ENCODE peak calls at places on chromosomes 5 and 9, in nine cellular contexts. One of them, this sample, is unnamed.

GRCh38 chr5:178965465-178966055 is 24.6 kb downstream of the ZNF454 start:
- DNase-seq in aorta: no peak
- DNase-seq in lower lobe of right lung: no peak
- DNase-seq in PC-3: no peak
- DNase-seq in right atrium auricular region: no peak
- DNase-seq in cardiac muscle cell: no peak
- DNase-seq in left lung: no peak
- DNase-seq in neural progenitor cell: no peak
- DNase-seq in neuronal stem cell: no peak
- DNase-seq in this sample: no peak

GRCh38 chr9:95506438-95506691 is 10.4 kb downstream of the PTCH1 start:
- DNase-seq in lower lobe of right lung: no peak
- DNase-seq in cardiac muscle cell: peak; percentile 63
- DNase-seq in PC-3: peak; percentile 21
- DNase-seq in right atrium auricular region: no peak
- DNase-seq in aorta: peak; percentile 85
- DNase-seq in left lung: peak; percentile 78
- DNase-seq in neural progenitor cell: no peak
- DNase-seq in neuronal stem cell: no peak
- DNase-seq in this sample: peak; percentile 30

GRCh38 chr5:172774561-172775271 is 3.7 kb upstream of the DUSP1 start:
- DNase-seq in neural progenitor cell: no peak
- DNase-seq in aorta: no peak
- DNase-seq in cardiac muscle cell: no peak
- DNase-seq in lower lobe of right lung: no peak
- DNase-seq in PC-3: no peak
- DNase-seq in right atrium auricular region: no peak
- DNase-seq in neuronal stem cell: no peak
- DNase-seq in left lung: no peak
- DNase-seq in this sample: no peak

GRCh38 chr5:181028032-181028819 is 11.8 kb upstream of the BTNL9 start:
- DNase-seq in neural progenitor cell: peak; percentile 38
- DNase-seq in right atrium auricular region: no peak
- DNase-seq in lower lobe of right lung: no peak
- DNase-seq in aorta: no peak
- DNase-seq in cardiac muscle cell: no peak
- DNase-seq in left lung: peak; percentile 45
- DNase-seq in PC-3: no peak
- DNase-seq in neuronal stem cell: no peak
- DNase-seq in this sample: peak; percentile 34

GRCh38 chr5:131976414-131977211 is 31.1 kb upstream of the MEIKIN start:
- DNase-seq in neuronal stem cell: no peak
- DNase-seq in left lung: no peak
- DNase-seq in cardiac muscle cell: no peak
- DNase-seq in PC-3: no peak
- DNase-seq in aorta: no peak
- DNase-seq in neural progenitor cell: no peak
- DNase-seq in lower lobe of right lung: no peak
- DNase-seq in right atrium auricular region: no peak
- DNase-seq in this sample: no peak

GRCh38 chr9:4099961-4100360 is 199.9 kb downstream of the GLIS3 start:
- DNase-seq in lower lobe of right lung: no peak
- DNase-seq in aorta: no peak
- DNase-seq in neural progenitor cell: no peak
- DNase-seq in left lung: no peak
- DNase-seq in neuronal stem cell: no peak
- DNase-seq in cardiac muscle cell: peak; percentile 71
- DNase-seq in PC-3: no peak
- DNase-seq in right atrium auricular region: no peak
- DNase-seq in this sample: no peak

GRCh38 chr9:96651626-96652025 is 3.5 kb downstream of the PRXL2C start:
- DNase-seq in right atrium auricular region: no peak
- DNase-seq in cardiac muscle cell: peak; percentile 48
- DNase-seq in lower lobe of right lung: no peak
- DNase-seq in neuronal stem cell: no peak
- DNase-seq in PC-3: peak; percentile 61
- DNase-seq in neural progenitor cell: no peak
- DNase-seq in left lung: no peak
- DNase-seq in aorta: no peak
- DNase-seq in this sample: no peak

GRCh38 chr5:68229416-68229815 is 13.9 kb downstream of the PIK3R1 start:
- DNase-seq in aorta: no peak
- DNase-seq in neural progenitor cell: no peak
- DNase-seq in neuronal stem cell: no peak
- DNase-seq in lower lobe of right lung: no peak
- DNase-seq in PC-3: no peak
- DNase-seq in cardiac muscle cell: no peak
- DNase-seq in right atrium auricular region: no peak
- DNase-seq in left lung: no peak
- DNase-seq in this sample: no peak

GRCh38 chr5:166166071-166166470 is 2125.4 kb upstream of the WWC1 start:
- DNase-seq in aorta: no peak
- DNase-seq in neuronal stem cell: peak; percentile 48
- DNase-seq in PC-3: no peak
- DNase-seq in lower lobe of right lung: no peak
- DNase-seq in cardiac muscle cell: no peak
- DNase-seq in right atrium auricular region: no peak
- DNase-seq in neural progenitor cell: peak; percentile 82
- DNase-seq in left lung: no peak
- DNase-seq in this sample: no peak

DNA sequence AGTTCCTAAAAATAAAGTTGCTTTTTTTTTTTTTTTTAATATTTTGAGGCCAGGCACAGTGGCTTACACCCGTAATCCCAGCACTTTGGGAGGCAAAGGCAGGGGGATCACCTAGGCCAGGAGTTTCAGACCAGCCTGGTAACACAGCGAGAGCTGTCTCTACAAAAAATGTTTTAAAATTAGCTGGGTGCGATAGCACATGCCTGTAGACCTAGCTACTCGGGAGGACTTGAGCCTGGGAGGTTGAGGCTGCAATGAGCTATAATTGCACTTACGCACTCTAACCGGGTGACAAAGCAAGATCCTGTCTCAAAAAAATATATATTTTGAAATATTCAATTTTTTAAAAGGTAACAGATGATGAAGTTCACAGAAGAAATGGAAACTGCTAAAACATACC is 22.9 kb downstream of the GOLPH3 start:
- DNase-seq in cardiac muscle cell: no peak
- DNase-seq in PC-3: no peak
- DNase-seq in lower lobe of right lung: no peak
- DNase-seq in neuronal stem cell: no peak
- DNase-seq in aorta: no peak
- DNase-seq in neural progenitor cell: no peak
- DNase-seq in left lung: no peak
- DNase-seq in right atrium auricular region: no peak
- DNase-seq in this sample: no peak
- H3K4me1 ChIP-seq in cardiac muscle cell: peaks cover 31% of the 10 kb centered on the region
- H3K4me1 ChIP-seq in PC-3: no peaks in the 10 kb centered on the region
- H3K4me1 ChIP-seq in lower lobe of right lung: peaks cover 78% of the 10 kb centered on the region
- H3K4me1 ChIP-seq in neuronal stem cell: no peaks in the 10 kb centered on the region
- H3K4me1 ChIP-seq in aorta: peaks cover 2% of the 10 kb centered on the region
- H3K4me1 ChIP-seq in neural progenitor cell: no peaks in the 10 kb centered on the region
- H3K4me1 ChIP-seq in left lung: peaks cover 7% of the 10 kb centered on the region
- H3K4me1 ChIP-seq in right atrium auricular region: no peaks in the 10 kb centered on the region
- H3K4me1 ChIP-seq in this sample: peaks cover 81% of the 10 kb centered on the region

GRCh38 chr9:129885670-129886106 is 50.4 kb downstream of the USP20 start:
- DNase-seq in neural progenitor cell: peak; percentile 92
- DNase-seq in aorta: peak; percentile 99
- DNase-seq in right atrium auricular region: peak; percentile 95
- DNase-seq in PC-3: peak; percentile 91
- DNase-seq in lower lobe of right lung: peak; percentile 96
- DNase-seq in cardiac muscle cell: peak; percentile 96
- DNase-seq in neuronal stem cell: peak; percentile 77
- DNase-seq in left lung: peak; percentile 100
- DNase-seq in this sample: peak; percentile 94

GRCh38 chr9:129888085-129888808 is 53.0 kb downstream of the USP20 start:
- DNase-seq in cardiac muscle cell: no peak
- DNase-seq in right atrium auricular region: no peak
- DNase-seq in neural progenitor cell: no peak
- DNase-seq in aorta: no peak
- DNase-seq in lower lobe of right lung: peak; percentile 82
- DNase-seq in left lung: peak; percentile 92
- DNase-seq in PC-3: no peak
- DNase-seq in neuronal stem cell: no peak
- DNase-seq in this sample: peak; percentile 27

GRCh38 chr9:129888809-129889460 is 53.7 kb downstream of the USP20 start:
- DNase-seq in neuronal stem cell: no peak
- DNase-seq in lower lobe of right lung: no peak
- DNase-seq in left lung: no peak
- DNase-seq in aorta: no peak
- DNase-seq in neural progenitor cell: no peak
- DNase-seq in cardiac muscle cell: no peak
- DNase-seq in PC-3: no peak
- DNase-seq in right atrium auricular region: no peak
- DNase-seq in this sample: no peak

GRCh38 chr9:129886226-129887174 is 51.2 kb downstream of the USP20 start:
- DNase-seq in left lung: no peak
- DNase-seq in PC-3: no peak
- DNase-seq in neural progenitor cell: no peak
- DNase-seq in lower lobe of right lung: no peak
- DNase-seq in neuronal stem cell: no peak
- DNase-seq in aorta: no peak
- DNase-seq in right atrium auricular region: no peak
- DNase-seq in cardiac muscle cell: peak; percentile 30
- DNase-seq in this sample: no peak

GRCh38 chr9:129887210-129888084 is 52.2 kb downstream of the USP20 start:
- DNase-seq in neuronal stem cell: no peak
- DNase-seq in lower lobe of right lung: no peak
- DNase-seq in cardiac muscle cell: peak; percentile 74
- DNase-seq in neural progenitor cell: no peak
- DNase-seq in aorta: no peak
- DNase-seq in left lung: no peak
- DNase-seq in right atrium auricular region: no peak
- DNase-seq in PC-3: no peak
- DNase-seq in this sample: no peak
- H3K27ac ChIP-seq in neuronal stem cell: peak overlapping the region; percentile 29
- H3K27ac ChIP-seq in lower lobe of right lung: peak overlapping the region; percentile 87
- H3K27ac ChIP-seq in cardiac muscle cell: no peak overlapping the region
- H3K27ac ChIP-seq in neural progenitor cell: no peak overlapping the region
- H3K27ac ChIP-seq in aorta: no peak overlapping the region
- H3K27ac ChIP-seq in left lung: peak overlapping the region; percentile 75
- H3K27ac ChIP-seq in right atrium auricular region: peak overlapping the region; percentile 52
- H3K27ac ChIP-seq in PC-3: no peak overlapping the region
- H3K27ac ChIP-seq in this sample: peak overlapping the region; percentile 12

DNA sequence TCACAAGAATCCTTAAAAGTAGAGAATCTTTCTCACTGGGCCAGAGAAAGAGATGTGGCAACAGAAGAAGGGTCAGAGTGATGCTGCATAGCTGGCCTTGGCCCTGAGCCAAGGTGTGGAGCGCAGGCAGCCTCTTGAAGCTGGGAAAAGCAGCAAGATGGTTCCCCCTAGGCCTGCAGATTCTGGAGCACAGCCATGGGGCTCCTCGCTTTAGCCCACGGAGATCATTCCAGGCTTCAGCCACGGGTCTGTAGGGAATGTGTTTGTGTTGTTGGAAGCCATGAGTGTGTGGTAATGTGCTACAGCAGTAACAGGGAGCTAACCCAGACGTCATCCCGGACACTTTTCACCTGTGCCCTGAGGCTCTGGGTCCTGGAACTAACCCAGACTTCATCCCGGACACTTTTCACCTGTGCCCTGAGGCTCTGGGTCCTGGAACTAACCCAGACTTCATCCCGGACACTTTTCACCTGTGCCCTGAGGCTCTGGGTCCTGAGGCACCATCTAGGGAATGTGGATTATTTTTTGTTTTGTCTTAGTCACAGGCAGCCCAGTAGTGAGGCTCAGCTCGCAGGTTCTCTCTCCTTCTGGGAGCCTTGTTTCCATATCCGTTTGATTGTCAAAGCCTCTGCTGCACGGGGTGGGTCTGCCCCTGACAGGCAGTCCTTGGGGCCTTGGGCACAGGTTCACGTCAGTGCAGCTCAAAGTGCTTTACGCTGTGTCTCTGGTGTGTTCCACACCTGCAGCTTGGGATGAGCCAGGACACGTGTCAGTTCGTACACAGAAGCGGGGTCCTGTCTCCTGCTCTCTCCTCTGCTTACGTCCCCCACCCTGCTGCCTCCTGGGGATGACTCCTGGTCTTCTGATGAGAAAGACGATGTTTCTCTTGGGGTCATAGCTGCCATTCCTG is 56.3 kb upstream of the EXOC3 start:
- DNase-seq in PC-3: peak; percentile 78
- DNase-seq in right atrium auricular region: peak; percentile 36
- DNase-seq in neuronal stem cell: no peak
- DNase-seq in lower lobe of right lung: no peak
- DNase-seq in aorta: peak; percentile 43
- DNase-seq in left lung: no peak
- DNase-seq in cardiac muscle cell: peak; percentile 52
- DNase-seq in neural progenitor cell: no peak
- DNase-seq in this sample: no peak
- H3K4me1 ChIP-seq in PC-3: peaks cover 19% of the 10 kb centered on the region
- H3K4me1 ChIP-seq in right atrium auricular region: no peaks in the 10 kb centered on the region
- H3K4me1 ChIP-seq in neuronal stem cell: peaks cover 6% of the 10 kb centered on the region
- H3K4me1 ChIP-seq in lower lobe of right lung: no peaks in the 10 kb centered on the region
- H3K4me1 ChIP-seq in aorta: no peaks in the 10 kb centered on the region
- H3K4me1 ChIP-seq in left lung: no peaks in the 10 kb centered on the region
- H3K4me1 ChIP-seq in cardiac muscle cell: no peaks in the 10 kb centered on the region
- H3K4me1 ChIP-seq in neural progenitor cell: peaks cover 7% of the 10 kb centered on the region
- H3K4me1 ChIP-seq in this sample: no peaks in the 10 kb centered on the region

GRCh38 chr5:93158841-93159240 is 422.2 kb downstream of the NR2F1-AS1 start:
- DNase-seq in right atrium auricular region: no peak
- DNase-seq in PC-3: no peak
- DNase-seq in cardiac muscle cell: no peak
- DNase-seq in left lung: peak; percentile 22
- DNase-seq in neural progenitor cell: no peak
- DNase-seq in lower lobe of right lung: no peak
- DNase-seq in neuronal stem cell: no peak
- DNase-seq in aorta: no peak
- DNase-seq in this sample: no peak

GRCh38 chr5:93165559-93165958 is 415.5 kb downstream of the NR2F1-AS1 start:
- DNase-seq in left lung: no peak
- DNase-seq in PC-3: no peak
- DNase-seq in neural progenitor cell: no peak
- DNase-seq in right atrium auricular region: no peak
- DNase-seq in aorta: no peak
- DNase-seq in cardiac muscle cell: no peak
- DNase-seq in neuronal stem cell: no peak
- DNase-seq in lower lobe of right lung: no peak
- DNase-seq in this sample: no peak

GRCh38 chr5:93163010-93163663 is 417.9 kb downstream of the NR2F1-AS1 start:
- DNase-seq in aorta: no peak
- DNase-seq in neural progenitor cell: no peak
- DNase-seq in lower lobe of right lung: no peak
- DNase-seq in cardiac muscle cell: peak; percentile 86
- DNase-seq in PC-3: peak; percentile 96
- DNase-seq in left lung: no peak
- DNase-seq in neuronal stem cell: no peak
- DNase-seq in right atrium auricular region: no peak
- DNase-seq in this sample: no peak

GRCh38 chr5:93162201-93162654 is 418.8 kb downstream of the NR2F1-AS1 start:
- DNase-seq in PC-3: peak; percentile 51
- DNase-seq in right atrium auricular region: no peak
- DNase-seq in cardiac muscle cell: peak; percentile 37
- DNase-seq in lower lobe of right lung: no peak
- DNase-seq in neural progenitor cell: peak; percentile 73
- DNase-seq in left lung: no peak
- DNase-seq in neuronal stem cell: peak; percentile 47
- DNase-seq in aorta: no peak
- DNase-seq in this sample: no peak

DNA sequence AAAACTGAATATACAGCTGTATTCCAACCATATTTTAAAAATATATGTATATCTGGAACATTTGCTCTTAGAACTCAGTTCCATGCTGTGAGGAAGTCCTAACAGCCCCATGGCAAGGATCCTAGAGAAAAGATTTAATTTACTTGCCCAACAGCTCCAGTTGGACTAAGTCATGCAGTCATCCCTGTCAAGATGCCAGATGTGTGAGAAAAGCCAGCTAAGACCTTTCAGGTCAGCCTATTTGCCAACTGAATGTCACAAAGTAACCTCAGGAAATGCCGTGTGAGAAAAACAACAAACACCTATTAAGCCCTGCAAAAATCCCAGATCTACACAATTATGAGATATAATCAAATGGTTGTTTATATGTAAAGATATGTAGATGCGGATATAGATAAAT is 416.3 kb downstream of the NR2F1-AS1 start:
- DNase-seq in cardiac muscle cell: peak; percentile 90
- DNase-seq in neuronal stem cell: no peak
- DNase-seq in right atrium auricular region: no peak
- DNase-seq in PC-3: peak; percentile 95
- DNase-seq in aorta: no peak
- DNase-seq in left lung: no peak
- DNase-seq in neural progenitor cell: peak; percentile 24
- DNase-seq in lower lobe of right lung: no peak
- DNase-seq in this sample: peak; percentile 13
- H3K27ac ChIP-seq in cardiac muscle cell: no peak overlapping the region
- H3K27ac ChIP-seq in neuronal stem cell: no peak overlapping the region
- H3K27ac ChIP-seq in right atrium auricular region: no peak overlapping the region
- H3K27ac ChIP-seq in PC-3: peak overlapping the region; percentile 93
- H3K27ac ChIP-seq in aorta: no peak overlapping the region
- H3K27ac ChIP-seq in left lung: no peak overlapping the region
- H3K27ac ChIP-seq in neural progenitor cell: no peak overlapping the region
- H3K27ac ChIP-seq in lower lobe of right lung: no peak overlapping the region
- H3K27ac ChIP-seq in this sample: no peak overlapping the region

This sample was measured in body of pancreas.